ENCODE peak calls at places on chromosome 22, in nine cellular contexts. One of them, this sample, is unnamed.

GRCh38 chr22:27810566-27810965 is 9.0 kb upstream of the MN1 start:
- DNase-seq in fibroblast of lung: peak
- DNase-seq in cardiac muscle cell: no peak
- DNase-seq in HFFc6: peak
- DNase-seq in WTC11: no peak
- DNase-seq in Calu3: no peak
- DNase-seq in nephron progenitor cell: peak
- DNase-seq in transverse colon: peak
- DNase-seq in GM12865: no peak
- DNase-seq in this sample: peak

GRCh38 chr22:24271406-24271760 is 752 bp downstream of the SPECC1L start:
- DNase-seq in transverse colon: no peak
- DNase-seq in HFFc6: no peak
- DNase-seq in nephron progenitor cell: no peak
- DNase-seq in Calu3: no peak
- DNase-seq in fibroblast of lung: peak
- DNase-seq in cardiac muscle cell: no peak
- DNase-seq in WTC11: no peak
- DNase-seq in GM12865: no peak
- DNase-seq in this sample: no peak

GRCh38 chr22:46613606-46613997 is 6.6 kb upstream of the GRAMD4 start:
- DNase-seq in GM12865: peak
- DNase-seq in Calu3: peak
- DNase-seq in HFFc6: no peak
- DNase-seq in transverse colon: peak
- DNase-seq in cardiac muscle cell: no peak
- DNase-seq in nephron progenitor cell: no peak
- DNase-seq in fibroblast of lung: no peak
- DNase-seq in WTC11: no peak
- DNase-seq in this sample: peak

GRCh38 chr22:47736166-47737034 is 974.0 kb downstream of the TBC1D22A start:
- DNase-seq in WTC11: no peak
- DNase-seq in nephron progenitor cell: no peak
- DNase-seq in fibroblast of lung: no peak
- DNase-seq in Calu3: no peak
- DNase-seq in HFFc6: no peak
- DNase-seq in GM12865: no peak
- DNase-seq in cardiac muscle cell: no peak
- DNase-seq in transverse colon: no peak
- DNase-seq in this sample: no peak

GRCh38 chr22:27409299-27409698 is 392.3 kb downstream of the MN1 start:
- DNase-seq in fibroblast of lung: no peak
- DNase-seq in HFFc6: no peak
- DNase-seq in Calu3: no peak
- DNase-seq in cardiac muscle cell: no peak
- DNase-seq in GM12865: no peak
- DNase-seq in transverse colon: no peak
- DNase-seq in nephron progenitor cell: no peak
- DNase-seq in WTC11: no peak
- DNase-seq in this sample: no peak

GRCh38 chr22:33418483-33418882 is 360.3 kb upstream of the SYN3 start:
- DNase-seq in Calu3: no peak
- DNase-seq in nephron progenitor cell: peak
- DNase-seq in GM12865: no peak
- DNase-seq in cardiac muscle cell: no peak
- DNase-seq in transverse colon: no peak
- DNase-seq in HFFc6: no peak
- DNase-seq in fibroblast of lung: no peak
- DNase-seq in WTC11: no peak
- DNase-seq in this sample: no peak

GRCh38 chr22:36411589-36412258 is 24.0 kb upstream of the MYH9 start:
- DNase-seq in nephron progenitor cell: no peak
- DNase-seq in transverse colon: peak
- DNase-seq in Calu3: no peak
- DNase-seq in WTC11: no peak
- DNase-seq in HFFc6: no peak
- DNase-seq in GM12865: no peak
- DNase-seq in cardiac muscle cell: no peak
- DNase-seq in fibroblast of lung: no peak
- DNase-seq in this sample: no peak

GRCh38 chr22:44668190-44668885 is 33.7 kb upstream of the PRR5 start:
- DNase-seq in Calu3: no peak
- DNase-seq in cardiac muscle cell: peak
- DNase-seq in GM12865: no peak
- DNase-seq in nephron progenitor cell: peak
- DNase-seq in WTC11: peak
- DNase-seq in transverse colon: no peak
- DNase-seq in HFFc6: no peak
- DNase-seq in fibroblast of lung: no peak
- DNase-seq in this sample: no peak

GRCh38 chr22:21718492-21718891 is 17.1 kb downstream of the YPEL1 start:
- DNase-seq in transverse colon: no peak
- DNase-seq in cardiac muscle cell: no peak
- DNase-seq in nephron progenitor cell: no peak
- DNase-seq in GM12865: no peak
- DNase-seq in fibroblast of lung: peak
- DNase-seq in Calu3: no peak
- DNase-seq in HFFc6: no peak
- DNase-seq in WTC11: no peak
- DNase-seq in this sample: no peak

GRCh38 chr22:17938484-17938924 is 85.9 kb downstream of the MICAL3 start:
- DNase-seq in transverse colon: no peak
- DNase-seq in nephron progenitor cell: no peak
- DNase-seq in Calu3: no peak
- DNase-seq in HFFc6: no peak
- DNase-seq in cardiac muscle cell: peak
- DNase-seq in fibroblast of lung: peak
- DNase-seq in GM12865: no peak
- DNase-seq in WTC11: no peak
- DNase-seq in this sample: peak

GRCh38 chr22:30286813-30287625 is 2.3 kb downstream of the CASTOR1 start:
- DNase-seq in Calu3: peak
- DNase-seq in GM12865: peak
- DNase-seq in fibroblast of lung: peak
- DNase-seq in nephron progenitor cell: peak
- DNase-seq in cardiac muscle cell: peak
- DNase-seq in WTC11: peak
- DNase-seq in transverse colon: peak
- DNase-seq in HFFc6: no peak
- DNase-seq in this sample: no peak

GRCh38 chr22:29816539-29816938 is 21.5 kb downstream of the ASCC2 start:
- DNase-seq in cardiac muscle cell: no peak
- DNase-seq in HFFc6: no peak
- DNase-seq in fibroblast of lung: no peak
- DNase-seq in WTC11: no peak
- DNase-seq in Calu3: no peak
- DNase-seq in nephron progenitor cell: no peak
- DNase-seq in transverse colon: no peak
- DNase-seq in GM12865: no peak
- DNase-seq in this sample: peak

GRCh38 chr22:43385770-43386641 is 25.8 kb upstream of the MPPED1 start:
- DNase-seq in GM12865: peak
- DNase-seq in WTC11: peak
- DNase-seq in transverse colon: peak
- DNase-seq in fibroblast of lung: peak
- DNase-seq in HFFc6: peak
- DNase-seq in nephron progenitor cell: peak
- DNase-seq in Calu3: peak
- DNase-seq in cardiac muscle cell: peak
- DNase-seq in this sample: peak
- TF ChIP-seq CTCF in GM12865: peak
- TF ChIP-seq CTCF in WTC11: peak
- TF ChIP-seq CTCF in transverse colon: peak
- TF ChIP-seq CTCF in fibroblast of lung: peak
- TF ChIP-seq CTCF in HFFc6: peak
- TF ChIP-seq CTCF in nephron progenitor cell: peak
- TF ChIP-seq CTCF in Calu3: peak
- TF ChIP-seq CTCF in cardiac muscle cell: peak
- TF ChIP-seq CTCF in this sample: peak

DNA sequence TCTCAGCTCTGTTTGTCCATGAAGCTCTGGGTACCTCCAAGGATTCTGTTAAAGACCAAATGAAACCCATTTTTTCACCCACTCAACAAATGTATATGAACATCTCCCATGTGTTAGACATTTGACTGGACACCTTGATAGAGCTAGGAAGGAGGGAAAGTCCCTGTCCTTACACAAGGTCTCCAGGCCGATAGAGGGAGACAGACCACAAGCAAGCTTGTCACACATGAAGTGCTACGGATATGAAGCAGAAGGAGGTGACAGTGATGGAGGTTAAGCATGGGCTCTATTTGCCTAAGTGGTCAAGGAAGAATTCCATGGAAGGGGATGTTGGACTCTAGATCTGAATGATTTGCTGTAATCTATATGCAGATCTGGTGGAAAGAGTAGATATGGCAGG is 138.5 kb downstream of the MYO18B start:
- DNase-seq in cardiac muscle cell: no peak
- DNase-seq in GM12865: peak
- DNase-seq in transverse colon: no peak
- DNase-seq in WTC11: no peak
- DNase-seq in HFFc6: no peak
- DNase-seq in nephron progenitor cell: no peak
- DNase-seq in Calu3: peak
- DNase-seq in fibroblast of lung: no peak
- DNase-seq in this sample: no peak
- TF ChIP-seq CTCF in cardiac muscle cell: no peak
- TF ChIP-seq CTCF in GM12865: peak
- TF ChIP-seq CTCF in transverse colon: no peak
- TF ChIP-seq CTCF in WTC11: no peak
- TF ChIP-seq CTCF in HFFc6: no peak
- TF ChIP-seq CTCF in nephron progenitor cell: no peak
- TF ChIP-seq CTCF in Calu3: no peak
- TF ChIP-seq CTCF in fibroblast of lung: no peak
- TF ChIP-seq CTCF in this sample: no peak

GRCh38 chr22:19019029-19019678 is 83.1 kb upstream of the PRODH start:
- DNase-seq in WTC11: no peak
- DNase-seq in nephron progenitor cell: no peak
- DNase-seq in Calu3: no peak
- DNase-seq in fibroblast of lung: no peak
- DNase-seq in cardiac muscle cell: no peak
- DNase-seq in transverse colon: no peak
- DNase-seq in GM12865: no peak
- DNase-seq in HFFc6: no peak
- DNase-seq in this sample: no peak

GRCh38 chr22:19018256-19018655 is 82.2 kb upstream of the PRODH start:
- DNase-seq in cardiac muscle cell: no peak
- DNase-seq in GM12865: no peak
- DNase-seq in Calu3: no peak
- DNase-seq in nephron progenitor cell: no peak
- DNase-seq in WTC11: no peak
- DNase-seq in transverse colon: no peak
- DNase-seq in HFFc6: no peak
- DNase-seq in fibroblast of lung: no peak
- DNase-seq in this sample: no peak

GRCh38 chr22:19014886-19015285 is 78.8 kb upstream of the PRODH start:
- DNase-seq in cardiac muscle cell: no peak
- DNase-seq in nephron progenitor cell: no peak
- DNase-seq in WTC11: no peak
- DNase-seq in transverse colon: no peak
- DNase-seq in HFFc6: no peak
- DNase-seq in fibroblast of lung: no peak
- DNase-seq in Calu3: no peak
- DNase-seq in GM12865: no peak
- DNase-seq in this sample: no peak

GRCh38 chr22:19019679-19020032 is 83.6 kb upstream of the PRODH start:
- DNase-seq in GM12865: no peak
- DNase-seq in nephron progenitor cell: no peak
- DNase-seq in WTC11: no peak
- DNase-seq in transverse colon: no peak
- DNase-seq in HFFc6: no peak
- DNase-seq in Calu3: no peak
- DNase-seq in cardiac muscle cell: no peak
- DNase-seq in fibroblast of lung: no peak
- DNase-seq in this sample: no peak

DNA sequence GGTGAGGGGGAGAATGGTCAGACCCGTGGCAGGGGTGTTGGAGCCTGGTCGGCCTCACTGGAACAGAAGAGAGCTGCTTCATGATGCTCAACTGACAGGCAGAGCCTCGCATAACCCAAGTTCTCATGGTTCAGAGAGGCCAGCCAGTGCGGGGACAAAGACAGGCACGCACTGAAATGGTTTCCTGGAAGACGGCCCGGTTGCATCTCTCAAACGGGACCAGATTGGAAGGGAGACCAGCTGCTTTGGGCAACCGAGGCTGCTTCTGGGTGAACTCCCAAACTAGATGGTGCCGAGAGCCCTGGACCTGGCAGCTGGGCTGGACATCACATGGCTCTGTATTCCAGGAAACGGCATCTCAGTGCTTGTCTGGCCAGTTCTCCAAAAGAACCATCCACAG is 80.0 kb upstream of the PRODH start:
- DNase-seq in HFFc6: no peak
- DNase-seq in fibroblast of lung: no peak
- DNase-seq in WTC11: no peak
- DNase-seq in GM12865: no peak
- DNase-seq in Calu3: no peak
- DNase-seq in transverse colon: no peak
- DNase-seq in nephron progenitor cell: no peak
- DNase-seq in cardiac muscle cell: no peak
- DNase-seq in this sample: no peak
- TF ChIP-seq CTCF in HFFc6: no peak
- TF ChIP-seq CTCF in fibroblast of lung: no peak
- TF ChIP-seq CTCF in WTC11: no peak
- TF ChIP-seq CTCF in GM12865: no peak
- TF ChIP-seq CTCF in Calu3: no peak
- TF ChIP-seq CTCF in transverse colon: no peak
- TF ChIP-seq CTCF in nephron progenitor cell: no peak
- TF ChIP-seq CTCF in cardiac muscle cell: no peak
- TF ChIP-seq CTCF in this sample: no peak

GRCh38 chr22:39405346-39406085 is 5.9 kb downstream of the TAB1 start:
- DNase-seq in HFFc6: peak
- DNase-seq in GM12865: no peak
- DNase-seq in WTC11: no peak
- DNase-seq in transverse colon: no peak
- DNase-seq in Calu3: no peak
- DNase-seq in fibroblast of lung: peak
- DNase-seq in nephron progenitor cell: peak
- DNase-seq in cardiac muscle cell: peak
- DNase-seq in this sample: peak
- TF ChIP-seq CTCF in HFFc6: no peak
- TF ChIP-seq CTCF in GM12865: no peak
- TF ChIP-seq CTCF in WTC11: no peak
- TF ChIP-seq CTCF in transverse colon: no peak
- TF ChIP-seq CTCF in Calu3: no peak
- TF ChIP-seq CTCF in fibroblast of lung: peak
- TF ChIP-seq CTCF in nephron progenitor cell: no peak
- TF ChIP-seq CTCF in cardiac muscle cell: peak
- TF ChIP-seq CTCF in this sample: peak

GRCh38 chr22:38144025-38144405 is 33.5 kb upstream of the BAIAP2L2 start:
- DNase-seq in GM12865: no peak
- DNase-seq in WTC11: no peak
- DNase-seq in HFFc6: no peak
- DNase-seq in cardiac muscle cell: no peak
- DNase-seq in fibroblast of lung: no peak
- DNase-seq in transverse colon: no peak
- DNase-seq in nephron progenitor cell: no peak
- DNase-seq in Calu3: no peak
- DNase-seq in this sample: no peak
- TF ChIP-seq CTCF in GM12865: no peak
- TF ChIP-seq CTCF in WTC11: no peak
- TF ChIP-seq CTCF in HFFc6: no peak
- TF ChIP-seq CTCF in cardiac muscle cell: no peak
- TF ChIP-seq CTCF in fibroblast of lung: no peak
- TF ChIP-seq CTCF in transverse colon: no peak
- TF ChIP-seq CTCF in nephron progenitor cell: no peak
- TF ChIP-seq CTCF in Calu3: no peak
- TF ChIP-seq CTCF in this sample: no peak